ENCODE peak calls at places on chromosomes 12 and 14, in eight cellular contexts. One of them, this sample, is unnamed.

GRCh38 chr14:56172571-56172971 is 54.4 kb downstream of the PELI2 start:
- DNase-seq in CD8-positive, alpha-beta T cell: no peak
- DNase-seq in Ammon's horn: no peak
- DNase-seq in CD8-positive, alpha-beta memory T cell: no peak
- DNase-seq in activated CD4-positive, alpha-beta T cell treated with anti-CD3 and anti-CD28 coated beads, Interleukin-2, amount 10 ng/mL, durations not matched to agents 7 days and 5 days: no peak
- DNase-seq in NCI-H774: no peak
- DNase-seq in DMS153: no peak
- DNase-seq in HCEC 1CT: peak
- DNase-seq in this sample: no peak

GRCh38 chr14:67319142-67319541 is 40.5 kb downstream of the ATP6V1D start:
- DNase-seq in activated CD4-positive, alpha-beta T cell treated with anti-CD3 and anti-CD28 coated beads, Interleukin-2, amount 10 ng/mL, durations not matched to agents 7 days and 5 days: no peak
- DNase-seq in HCEC 1CT: peak
- DNase-seq in NCI-H774: no peak
- DNase-seq in CD8-positive, alpha-beta memory T cell: no peak
- DNase-seq in Ammon's horn: no peak
- DNase-seq in CD8-positive, alpha-beta T cell: no peak
- DNase-seq in DMS153: no peak
- DNase-seq in this sample: no peak

GRCh38 chr14:81589381-81590065 is 55.9 kb upstream of the SEL1L start:
- DNase-seq in NCI-H774: no peak
- DNase-seq in CD8-positive, alpha-beta memory T cell: no peak
- DNase-seq in activated CD4-positive, alpha-beta T cell treated with anti-CD3 and anti-CD28 coated beads, Interleukin-2, amount 10 ng/mL, durations not matched to agents 7 days and 5 days: no peak
- DNase-seq in DMS153: no peak
- DNase-seq in HCEC 1CT: no peak
- DNase-seq in CD8-positive, alpha-beta T cell: no peak
- DNase-seq in Ammon's horn: no peak
- DNase-seq in this sample: no peak

GRCh38 chr14:89992273-89992672 is 36.5 kb downstream of the TDP1 start:
- DNase-seq in HCEC 1CT: no peak
- DNase-seq in CD8-positive, alpha-beta memory T cell: no peak
- DNase-seq in NCI-H774: no peak
- DNase-seq in CD8-positive, alpha-beta T cell: no peak
- DNase-seq in Ammon's horn: no peak
- DNase-seq in DMS153: no peak
- DNase-seq in activated CD4-positive, alpha-beta T cell treated with anti-CD3 and anti-CD28 coated beads, Interleukin-2, amount 10 ng/mL, durations not matched to agents 7 days and 5 days: no peak
- DNase-seq in this sample: no peak

GRCh38 chr12:46771268-46771837 is 54.4 kb downstream of the SLC38A4 start:
- DNase-seq in DMS153: no peak
- DNase-seq in Ammon's horn: no peak
- DNase-seq in CD8-positive, alpha-beta T cell: no peak
- DNase-seq in NCI-H774: no peak
- DNase-seq in HCEC 1CT: peak
- DNase-seq in activated CD4-positive, alpha-beta T cell treated with anti-CD3 and anti-CD28 coated beads, Interleukin-2, amount 10 ng/mL, durations not matched to agents 7 days and 5 days: no peak
- DNase-seq in CD8-positive, alpha-beta memory T cell: no peak
- DNase-seq in this sample: no peak

GRCh38 chr12:115455268-115455681 is 771.3 kb upstream of the TBX3 start:
- DNase-seq in NCI-H774: no peak
- DNase-seq in activated CD4-positive, alpha-beta T cell treated with anti-CD3 and anti-CD28 coated beads, Interleukin-2, amount 10 ng/mL, durations not matched to agents 7 days and 5 days: no peak
- DNase-seq in DMS153: no peak
- DNase-seq in Ammon's horn: no peak
- DNase-seq in CD8-positive, alpha-beta memory T cell: no peak
- DNase-seq in CD8-positive, alpha-beta T cell: no peak
- DNase-seq in HCEC 1CT: no peak
- DNase-seq in this sample: no peak

GRCh38 chr12:11836282-11836963 is 186.9 kb downstream of the ETV6 start:
- DNase-seq in HCEC 1CT: no peak
- DNase-seq in CD8-positive, alpha-beta T cell: no peak
- DNase-seq in DMS153: no peak
- DNase-seq in Ammon's horn: peak
- DNase-seq in activated CD4-positive, alpha-beta T cell treated with anti-CD3 and anti-CD28 coated beads, Interleukin-2, amount 10 ng/mL, durations not matched to agents 7 days and 5 days: peak
- DNase-seq in CD8-positive, alpha-beta memory T cell: no peak
- DNase-seq in NCI-H774: no peak
- DNase-seq in this sample: no peak

GRCh38 chr12:113090740-113091139 is 34.2 kb downstream of the DTX1 start:
- DNase-seq in Ammon's horn: peak
- DNase-seq in activated CD4-positive, alpha-beta T cell treated with anti-CD3 and anti-CD28 coated beads, Interleukin-2, amount 10 ng/mL, durations not matched to agents 7 days and 5 days: no peak
- DNase-seq in HCEC 1CT: no peak
- DNase-seq in DMS153: no peak
- DNase-seq in CD8-positive, alpha-beta T cell: no peak
- DNase-seq in NCI-H774: no peak
- DNase-seq in CD8-positive, alpha-beta memory T cell: no peak
- DNase-seq in this sample: no peak

This sample was measured in thoracic aorta.